ENCODE peak calls at places on chromosomes 6 and 20, in seven cellular contexts. One of them, this sample, is unnamed.

GRCh38 chr6:151324079-151324825 is 67.1 kb downstream of the ZBTB2 start:
- DNase-seq in HT-29: peak; percentile 87
- DNase-seq in stimulated activated CD4-positive, alpha-beta T cell treated with anti-CD3 and anti-CD28 coated beads, TNF-alpha, amount 100 ng/mL, for 1 hour: peak; percentile 42
- DNase-seq in right cardiac atrium: peak; percentile 84
- DNase-seq in hypothalamus: peak; percentile 24
- DNase-seq in activated gamma-delta T cell treated with Interleukin-2 at 50 U/mL for 16 hours: peak; percentile 70
- DNase-seq in T-helper 1 cell: peak; percentile 30
- DNase-seq in this sample: peak; percentile 51

GRCh38 chr6:169380493-169380892 is 126.8 kb upstream of the THBS2 start:
- DNase-seq in HT-29: no peak
- DNase-seq in stimulated activated CD4-positive, alpha-beta T cell treated with anti-CD3 and anti-CD28 coated beads, TNF-alpha, amount 100 ng/mL, for 1 hour: no peak
- DNase-seq in right cardiac atrium: no peak
- DNase-seq in hypothalamus: no peak
- DNase-seq in activated gamma-delta T cell treated with Interleukin-2 at 50 U/mL for 16 hours: no peak
- DNase-seq in T-helper 1 cell: no peak
- DNase-seq in this sample: no peak

GRCh38 chr20:39333211-39333610 is 371.1 kb downstream of the DHX35 start:
- DNase-seq in HT-29: no peak
- DNase-seq in stimulated activated CD4-positive, alpha-beta T cell treated with anti-CD3 and anti-CD28 coated beads, TNF-alpha, amount 100 ng/mL, for 1 hour: no peak
- DNase-seq in right cardiac atrium: no peak
- DNase-seq in hypothalamus: no peak
- DNase-seq in activated gamma-delta T cell treated with Interleukin-2 at 50 U/mL for 16 hours: no peak
- DNase-seq in T-helper 1 cell: no peak
- DNase-seq in this sample: no peak

GRCh38 chr20:33647603-33648395 is 14.3 kb upstream of the C20orf144 start:
- DNase-seq in HT-29: no peak
- DNase-seq in stimulated activated CD4-positive, alpha-beta T cell treated with anti-CD3 and anti-CD28 coated beads, TNF-alpha, amount 100 ng/mL, for 1 hour: no peak
- DNase-seq in right cardiac atrium: no peak
- DNase-seq in hypothalamus: no peak
- DNase-seq in activated gamma-delta T cell treated with Interleukin-2 at 50 U/mL for 16 hours: no peak
- DNase-seq in T-helper 1 cell: no peak
- DNase-seq in this sample: no peak

GRCh38 chr20:62489186-62489939 is 13.6 kb upstream of the GATA5 start:
- DNase-seq in HT-29: peak; percentile 66
- DNase-seq in stimulated activated CD4-positive, alpha-beta T cell treated with anti-CD3 and anti-CD28 coated beads, TNF-alpha, amount 100 ng/mL, for 1 hour: no peak
- DNase-seq in right cardiac atrium: no peak
- DNase-seq in hypothalamus: no peak
- DNase-seq in activated gamma-delta T cell treated with Interleukin-2 at 50 U/mL for 16 hours: no peak
- DNase-seq in T-helper 1 cell: no peak
- DNase-seq in this sample: no peak

GRCh38 chr6:157223486-157223885 is 99.8 kb downstream of the TMEM242 start:
- DNase-seq in HT-29: no peak
- DNase-seq in stimulated activated CD4-positive, alpha-beta T cell treated with anti-CD3 and anti-CD28 coated beads, TNF-alpha, amount 100 ng/mL, for 1 hour: no peak
- DNase-seq in right cardiac atrium: no peak
- DNase-seq in hypothalamus: no peak
- DNase-seq in activated gamma-delta T cell treated with Interleukin-2 at 50 U/mL for 16 hours: no peak
- DNase-seq in T-helper 1 cell: no peak
- DNase-seq in this sample: no peak

GRCh38 chr20:4108495-4109306 is 93.3 kb upstream of the RNF24 start:
- DNase-seq in HT-29: peak; percentile 87
- DNase-seq in stimulated activated CD4-positive, alpha-beta T cell treated with anti-CD3 and anti-CD28 coated beads, TNF-alpha, amount 100 ng/mL, for 1 hour: peak; percentile 24
- DNase-seq in right cardiac atrium: peak; percentile 67
- DNase-seq in hypothalamus: peak; percentile 29
- DNase-seq in activated gamma-delta T cell treated with Interleukin-2 at 50 U/mL for 16 hours: peak; percentile 60
- DNase-seq in T-helper 1 cell: no peak
- DNase-seq in this sample: peak; percentile 35

GRCh38 chr20:46757754-46758678 is 48.6 kb downstream of the SLC2A10 start:
- DNase-seq in HT-29: peak; percentile 90
- DNase-seq in stimulated activated CD4-positive, alpha-beta T cell treated with anti-CD3 and anti-CD28 coated beads, TNF-alpha, amount 100 ng/mL, for 1 hour: peak; percentile 14
- DNase-seq in right cardiac atrium: peak; percentile 42
- DNase-seq in hypothalamus: no peak
- DNase-seq in activated gamma-delta T cell treated with Interleukin-2 at 50 U/mL for 16 hours: peak; percentile 41
- DNase-seq in T-helper 1 cell: no peak
- DNase-seq in this sample: peak; percentile 10

GRCh38 chr6:15036690-15037245 is 209.1 kb upstream of the JARID2 start:
- DNase-seq in HT-29: peak; percentile 2
- DNase-seq in stimulated activated CD4-positive, alpha-beta T cell treated with anti-CD3 and anti-CD28 coated beads, TNF-alpha, amount 100 ng/mL, for 1 hour: no peak
- DNase-seq in right cardiac atrium: peak; percentile 78
- DNase-seq in hypothalamus: no peak
- DNase-seq in activated gamma-delta T cell treated with Interleukin-2 at 50 U/mL for 16 hours: no peak
- DNase-seq in T-helper 1 cell: no peak
- DNase-seq in this sample: no peak

GRCh38 chr6:3159805-3160781 is 2.7 kb upstream of the TUBB2A start:
- DNase-seq in HT-29: peak; percentile 91
- DNase-seq in stimulated activated CD4-positive, alpha-beta T cell treated with anti-CD3 and anti-CD28 coated beads, TNF-alpha, amount 100 ng/mL, for 1 hour: peak; percentile 48
- DNase-seq in right cardiac atrium: peak; percentile 54
- DNase-seq in hypothalamus: no peak
- DNase-seq in activated gamma-delta T cell treated with Interleukin-2 at 50 U/mL for 16 hours: peak; percentile 54
- DNase-seq in T-helper 1 cell: peak; percentile 48
- DNase-seq in this sample: peak; percentile 40

GRCh38 chr6:42704251-42704936 is 18.0 kb downstream of the PRPH2 start:
- DNase-seq in HT-29: no peak
- DNase-seq in stimulated activated CD4-positive, alpha-beta T cell treated with anti-CD3 and anti-CD28 coated beads, TNF-alpha, amount 100 ng/mL, for 1 hour: no peak
- DNase-seq in right cardiac atrium: peak; percentile 74
- DNase-seq in hypothalamus: no peak
- DNase-seq in activated gamma-delta T cell treated with Interleukin-2 at 50 U/mL for 16 hours: no peak
- DNase-seq in T-helper 1 cell: no peak
- DNase-seq in this sample: no peak

GRCh38 chr20:22601361-22602141 is 17.2 kb upstream of the FOXA2 start:
- DNase-seq in HT-29: peak; percentile 48
- DNase-seq in stimulated activated CD4-positive, alpha-beta T cell treated with anti-CD3 and anti-CD28 coated beads, TNF-alpha, amount 100 ng/mL, for 1 hour: no peak
- DNase-seq in right cardiac atrium: no peak
- DNase-seq in hypothalamus: no peak
- DNase-seq in activated gamma-delta T cell treated with Interleukin-2 at 50 U/mL for 16 hours: no peak
- DNase-seq in T-helper 1 cell: no peak
- DNase-seq in this sample: no peak

GRCh38 chr20:4885877-4886276 is 115.4 kb downstream of the SLC23A2 start:
- DNase-seq in HT-29: no peak
- DNase-seq in stimulated activated CD4-positive, alpha-beta T cell treated with anti-CD3 and anti-CD28 coated beads, TNF-alpha, amount 100 ng/mL, for 1 hour: no peak
- DNase-seq in right cardiac atrium: no peak
- DNase-seq in hypothalamus: no peak
- DNase-seq in activated gamma-delta T cell treated with Interleukin-2 at 50 U/mL for 16 hours: no peak
- DNase-seq in T-helper 1 cell: no peak
- DNase-seq in this sample: no peak

GRCh38 chr6:86782328-86782727 is 155.0 kb upstream of the HTR1E start:
- DNase-seq in HT-29: no peak
- DNase-seq in stimulated activated CD4-positive, alpha-beta T cell treated with anti-CD3 and anti-CD28 coated beads, TNF-alpha, amount 100 ng/mL, for 1 hour: no peak
- DNase-seq in right cardiac atrium: no peak
- DNase-seq in hypothalamus: no peak
- DNase-seq in activated gamma-delta T cell treated with Interleukin-2 at 50 U/mL for 16 hours: no peak
- DNase-seq in T-helper 1 cell: no peak
- DNase-seq in this sample: no peak

GRCh38 chr6:147154454-147154853 is 49.8 kb upstream of the STXBP5 start:
- DNase-seq in HT-29: peak; percentile 36
- DNase-seq in stimulated activated CD4-positive, alpha-beta T cell treated with anti-CD3 and anti-CD28 coated beads, TNF-alpha, amount 100 ng/mL, for 1 hour: no peak
- DNase-seq in right cardiac atrium: no peak
- DNase-seq in hypothalamus: no peak
- DNase-seq in activated gamma-delta T cell treated with Interleukin-2 at 50 U/mL for 16 hours: no peak
- DNase-seq in T-helper 1 cell: no peak
- DNase-seq in this sample: no peak

GRCh38 chr6:175680-176079 is 116.6 kb upstream of the DUSP22 start:
- DNase-seq in HT-29: no peak
- DNase-seq in stimulated activated CD4-positive, alpha-beta T cell treated with anti-CD3 and anti-CD28 coated beads, TNF-alpha, amount 100 ng/mL, for 1 hour: no peak
- DNase-seq in right cardiac atrium: no peak
- DNase-seq in hypothalamus: no peak
- DNase-seq in activated gamma-delta T cell treated with Interleukin-2 at 50 U/mL for 16 hours: no peak
- DNase-seq in T-helper 1 cell: no peak
- DNase-seq in this sample: no peak

GRCh38 chr6:6751615-6752014 is 163.1 kb downstream of the LY86 start:
- DNase-seq in HT-29: no peak
- DNase-seq in stimulated activated CD4-positive, alpha-beta T cell treated with anti-CD3 and anti-CD28 coated beads, TNF-alpha, amount 100 ng/mL, for 1 hour: no peak
- DNase-seq in right cardiac atrium: no peak
- DNase-seq in hypothalamus: no peak
- DNase-seq in activated gamma-delta T cell treated with Interleukin-2 at 50 U/mL for 16 hours: no peak
- DNase-seq in T-helper 1 cell: no peak
- DNase-seq in this sample: no peak

GRCh38 chr6:125314019-125314581 is 12.3 kb upstream of the HDDC2 start:
- DNase-seq in HT-29: peak; percentile 71
- DNase-seq in stimulated activated CD4-positive, alpha-beta T cell treated with anti-CD3 and anti-CD28 coated beads, TNF-alpha, amount 100 ng/mL, for 1 hour: no peak
- DNase-seq in right cardiac atrium: peak; percentile 51
- DNase-seq in hypothalamus: peak; percentile 3
- DNase-seq in activated gamma-delta T cell treated with Interleukin-2 at 50 U/mL for 16 hours: no peak
- DNase-seq in T-helper 1 cell: no peak
- DNase-seq in this sample: peak; percentile 8

GRCh38 chr6:124007915-124008688 is 204.4 kb downstream of the NKAIN2 start:
- DNase-seq in HT-29: peak; percentile 11
- DNase-seq in stimulated activated CD4-positive, alpha-beta T cell treated with anti-CD3 and anti-CD28 coated beads, TNF-alpha, amount 100 ng/mL, for 1 hour: no peak
- DNase-seq in right cardiac atrium: no peak
- DNase-seq in hypothalamus: no peak
- DNase-seq in activated gamma-delta T cell treated with Interleukin-2 at 50 U/mL for 16 hours: no peak
- DNase-seq in T-helper 1 cell: no peak
- DNase-seq in this sample: no peak

GRCh38 chr20:32606107-32606506 is 21.0 kb upstream of the NOL4L start:
- DNase-seq in HT-29: no peak
- DNase-seq in stimulated activated CD4-positive, alpha-beta T cell treated with anti-CD3 and anti-CD28 coated beads, TNF-alpha, amount 100 ng/mL, for 1 hour: no peak
- DNase-seq in right cardiac atrium: no peak
- DNase-seq in hypothalamus: no peak
- DNase-seq in activated gamma-delta T cell treated with Interleukin-2 at 50 U/mL for 16 hours: no peak
- DNase-seq in T-helper 1 cell: no peak
- DNase-seq in this sample: no peak

GRCh38 chr6:39684790-39685485 is 40.3 kb downstream of the KIF6 start:
- DNase-seq in HT-29: no peak
- DNase-seq in stimulated activated CD4-positive, alpha-beta T cell treated with anti-CD3 and anti-CD28 coated beads, TNF-alpha, amount 100 ng/mL, for 1 hour: no peak
- DNase-seq in right cardiac atrium: no peak
- DNase-seq in hypothalamus: no peak
- DNase-seq in activated gamma-delta T cell treated with Interleukin-2 at 50 U/mL for 16 hours: no peak
- DNase-seq in T-helper 1 cell: no peak
- DNase-seq in this sample: no peak

GRCh38 chr6:140546640-140547039 is 1172.2 kb upstream of the CITED2 start:
- DNase-seq in HT-29: no peak
- DNase-seq in stimulated activated CD4-positive, alpha-beta T cell treated with anti-CD3 and anti-CD28 coated beads, TNF-alpha, amount 100 ng/mL, for 1 hour: no peak
- DNase-seq in right cardiac atrium: no peak
- DNase-seq in hypothalamus: no peak
- DNase-seq in activated gamma-delta T cell treated with Interleukin-2 at 50 U/mL for 16 hours: no peak
- DNase-seq in T-helper 1 cell: no peak
- DNase-seq in this sample: no peak

GRCh38 chr20:20530428-20531151 is 162.7 kb downstream of the INSM1 start:
- DNase-seq in HT-29: no peak
- DNase-seq in stimulated activated CD4-positive, alpha-beta T cell treated with anti-CD3 and anti-CD28 coated beads, TNF-alpha, amount 100 ng/mL, for 1 hour: no peak
- DNase-seq in right cardiac atrium: no peak
- DNase-seq in hypothalamus: no peak
- DNase-seq in activated gamma-delta T cell treated with Interleukin-2 at 50 U/mL for 16 hours: no peak
- DNase-seq in T-helper 1 cell: no peak
- DNase-seq in this sample: no peak

GRCh38 chr6:70700922-70701876 is 33.5 kb downstream of the SMAP1 start:
- DNase-seq in HT-29: no peak
- DNase-seq in stimulated activated CD4-positive, alpha-beta T cell treated with anti-CD3 and anti-CD28 coated beads, TNF-alpha, amount 100 ng/mL, for 1 hour: no peak
- DNase-seq in right cardiac atrium: no peak
- DNase-seq in hypothalamus: no peak
- DNase-seq in activated gamma-delta T cell treated with Interleukin-2 at 50 U/mL for 16 hours: no peak
- DNase-seq in T-helper 1 cell: no peak
- DNase-seq in this sample: no peak

GRCh38 chr20:32709528-32710121 is 33.6 kb downstream of the COMMD7 start:
- DNase-seq in HT-29: no peak
- DNase-seq in stimulated activated CD4-positive, alpha-beta T cell treated with anti-CD3 and anti-CD28 coated beads, TNF-alpha, amount 100 ng/mL, for 1 hour: no peak
- DNase-seq in right cardiac atrium: no peak
- DNase-seq in hypothalamus: no peak
- DNase-seq in activated gamma-delta T cell treated with Interleukin-2 at 50 U/mL for 16 hours: no peak
- DNase-seq in T-helper 1 cell: no peak
- DNase-seq in this sample: no peak

GRCh38 chr6:15080895-15081294 is 165.0 kb upstream of the JARID2 start:
- DNase-seq in HT-29: no peak
- DNase-seq in stimulated activated CD4-positive, alpha-beta T cell treated with anti-CD3 and anti-CD28 coated beads, TNF-alpha, amount 100 ng/mL, for 1 hour: no peak
- DNase-seq in right cardiac atrium: no peak
- DNase-seq in hypothalamus: no peak
- DNase-seq in activated gamma-delta T cell treated with Interleukin-2 at 50 U/mL for 16 hours: no peak
- DNase-seq in T-helper 1 cell: no peak
- DNase-seq in this sample: no peak

This sample was measured in stimulated activated CD8-positive, alpha-beta memory T cell treated with anti-CD3 and anti-CD28 coated beads, Interleukin-15, amount 100 ng/mL, for 1 hour.